ENCODE peak calls at places on chromosomes 2 and 18, in seven cellular contexts. One of them, this sample, is unnamed.

GRCh38 chr2:128716371-128716770 is 397.7 kb upstream of the HS6ST1 start:
- DNase-seq in stimulated activated CD8-positive, alpha-beta memory T cell treated with anti-CD3 and anti-CD28 coated beads, Interleukin-15, amount 100 ng/mL, for 1 hour: no peak
- DNase-seq in fibroblast of the conjunctiva: no peak
- DNase-seq in H7: no peak
- DNase-seq in GM23248: no peak
- DNase-seq in HEK293T: no peak
- DNase-seq in ovary: no peak
- DNase-seq in this sample: no peak

GRCh38 chr2:88212251-88212790 is 42.2 kb downstream of the THNSL2 start:
- DNase-seq in stimulated activated CD8-positive, alpha-beta memory T cell treated with anti-CD3 and anti-CD28 coated beads, Interleukin-15, amount 100 ng/mL, for 1 hour: no peak
- DNase-seq in fibroblast of the conjunctiva: no peak
- DNase-seq in H7: peak; percentile 47
- DNase-seq in GM23248: peak; percentile 46
- DNase-seq in HEK293T: peak; percentile 37
- DNase-seq in ovary: no peak
- DNase-seq in this sample: no peak

GRCh38 chr18:57859314-57859713 is 56.2 kb upstream of the ATP8B1 start:
- DNase-seq in stimulated activated CD8-positive, alpha-beta memory T cell treated with anti-CD3 and anti-CD28 coated beads, Interleukin-15, amount 100 ng/mL, for 1 hour: no peak
- DNase-seq in fibroblast of the conjunctiva: no peak
- DNase-seq in H7: peak; percentile 30
- DNase-seq in GM23248: peak; percentile 33
- DNase-seq in HEK293T: peak; percentile 21
- DNase-seq in ovary: no peak
- DNase-seq in this sample: no peak

GRCh38 chr2:167294031-167294774 is 405.9 kb downstream of the XIRP2 start:
- DNase-seq in stimulated activated CD8-positive, alpha-beta memory T cell treated with anti-CD3 and anti-CD28 coated beads, Interleukin-15, amount 100 ng/mL, for 1 hour: no peak
- DNase-seq in fibroblast of the conjunctiva: no peak
- DNase-seq in H7: peak; percentile 50
- DNase-seq in GM23248: peak; percentile 33
- DNase-seq in HEK293T: peak; percentile 26
- DNase-seq in ovary: peak; percentile 16
- DNase-seq in this sample: peak; percentile 23

GRCh38 chr2:32553829-32554432 is 73.9 kb upstream of the TTC27 start:
- DNase-seq in stimulated activated CD8-positive, alpha-beta memory T cell treated with anti-CD3 and anti-CD28 coated beads, Interleukin-15, amount 100 ng/mL, for 1 hour: no peak
- DNase-seq in fibroblast of the conjunctiva: peak; percentile 40
- DNase-seq in H7: peak; percentile 19
- DNase-seq in GM23248: peak; percentile 63
- DNase-seq in HEK293T: peak; percentile 25
- DNase-seq in ovary: no peak
- DNase-seq in this sample: no peak

GRCh38 chr2:36322108-36322507 is 33.5 kb upstream of the CRIM1 start:
- DNase-seq in stimulated activated CD8-positive, alpha-beta memory T cell treated with anti-CD3 and anti-CD28 coated beads, Interleukin-15, amount 100 ng/mL, for 1 hour: no peak
- DNase-seq in fibroblast of the conjunctiva: peak; percentile 14
- DNase-seq in H7: peak; percentile 43
- DNase-seq in GM23248: peak; percentile 53
- DNase-seq in HEK293T: peak; percentile 21
- DNase-seq in ovary: no peak
- DNase-seq in this sample: peak; percentile 41

GRCh38 chr18:45652303-45652702 is 37.0 kb downstream of the SLC14A2 start:
- DNase-seq in stimulated activated CD8-positive, alpha-beta memory T cell treated with anti-CD3 and anti-CD28 coated beads, Interleukin-15, amount 100 ng/mL, for 1 hour: no peak
- DNase-seq in fibroblast of the conjunctiva: no peak
- DNase-seq in H7: no peak
- DNase-seq in GM23248: no peak
- DNase-seq in HEK293T: no peak
- DNase-seq in ovary: no peak
- DNase-seq in this sample: no peak

GRCh38 chr2:101124061-101124460 is 27.1 kb downstream of the TBC1D8 start:
- DNase-seq in stimulated activated CD8-positive, alpha-beta memory T cell treated with anti-CD3 and anti-CD28 coated beads, Interleukin-15, amount 100 ng/mL, for 1 hour: no peak
- DNase-seq in fibroblast of the conjunctiva: no peak
- DNase-seq in H7: no peak
- DNase-seq in GM23248: peak; percentile 70
- DNase-seq in HEK293T: no peak
- DNase-seq in ovary: no peak
- DNase-seq in this sample: no peak

GRCh38 chr2:84856785-84857184 is 24.1 kb downstream of the TRABD2A start:
- DNase-seq in stimulated activated CD8-positive, alpha-beta memory T cell treated with anti-CD3 and anti-CD28 coated beads, Interleukin-15, amount 100 ng/mL, for 1 hour: no peak
- DNase-seq in fibroblast of the conjunctiva: no peak
- DNase-seq in H7: no peak
- DNase-seq in GM23248: no peak
- DNase-seq in HEK293T: no peak
- DNase-seq in ovary: no peak
- DNase-seq in this sample: no peak

This sample was measured in testis.